ENCODE peak calls at places on chromosomes 11 and 22, in ten cellular contexts. One of them, this sample, is unnamed.

GRCh38 chr22:35661377-35661937 is 13.2 kb downstream of the APOL6 start:
- DNase-seq in lower lobe of right lung: no peak
- DNase-seq in colonic mucosa: no peak
- DNase-seq in fibroblast of mammary gland: no peak
- DNase-seq in ovary: no peak
- DNase-seq in astrocyte of the cerebellum: no peak
- DNase-seq in stomach: no peak
- DNase-seq in pancreas: no peak
- DNase-seq in fibroblast of lung: peak
- DNase-seq in foreskin fibroblast: peak
- DNase-seq in this sample: peak

GRCh38 chr22:50529416-50530279 is at the start of gene TYMP:
- DNase-seq in stomach: peak
- DNase-seq in fibroblast of lung: no peak
- DNase-seq in lower lobe of right lung: peak
- DNase-seq in fibroblast of mammary gland: no peak
- DNase-seq in foreskin fibroblast: peak
- DNase-seq in pancreas: peak
- DNase-seq in ovary: peak
- DNase-seq in astrocyte of the cerebellum: no peak
- DNase-seq in colonic mucosa: peak
- DNase-seq in this sample: no peak

GRCh38 chr11:59573216-59573615 is 42.4 kb downstream of the OSBP start:
- DNase-seq in fibroblast of mammary gland: peak
- DNase-seq in astrocyte of the cerebellum: peak
- DNase-seq in ovary: no peak
- DNase-seq in colonic mucosa: no peak
- DNase-seq in pancreas: no peak
- DNase-seq in fibroblast of lung: peak
- DNase-seq in foreskin fibroblast: peak
- DNase-seq in lower lobe of right lung: no peak
- DNase-seq in stomach: no peak
- DNase-seq in this sample: peak

GRCh38 chr22:44972363-44973083 is 37.3 kb downstream of the PHF21B start:
- DNase-seq in pancreas: no peak
- DNase-seq in ovary: no peak
- DNase-seq in stomach: no peak
- DNase-seq in lower lobe of right lung: no peak
- DNase-seq in foreskin fibroblast: no peak
- DNase-seq in fibroblast of mammary gland: no peak
- DNase-seq in astrocyte of the cerebellum: no peak
- DNase-seq in fibroblast of lung: no peak
- DNase-seq in colonic mucosa: no peak
- DNase-seq in this sample: no peak

GRCh38 chr22:44444341-44445306 is 53.4 kb downstream of the RTL6 start:
- DNase-seq in colonic mucosa: no peak
- DNase-seq in ovary: no peak
- DNase-seq in foreskin fibroblast: no peak
- DNase-seq in stomach: no peak
- DNase-seq in astrocyte of the cerebellum: no peak
- DNase-seq in fibroblast of lung: no peak
- DNase-seq in pancreas: peak
- DNase-seq in fibroblast of mammary gland: no peak
- DNase-seq in lower lobe of right lung: no peak
- DNase-seq in this sample: no peak

GRCh38 chr11:69537126-69537525 is 55.7 kb downstream of the LINC01488 start:
- DNase-seq in foreskin fibroblast: no peak
- DNase-seq in stomach: no peak
- DNase-seq in ovary: no peak
- DNase-seq in colonic mucosa: no peak
- DNase-seq in fibroblast of lung: no peak
- DNase-seq in astrocyte of the cerebellum: no peak
- DNase-seq in fibroblast of mammary gland: no peak
- DNase-seq in lower lobe of right lung: no peak
- DNase-seq in pancreas: peak
- DNase-seq in this sample: no peak

GRCh38 chr11:75768909-75769771 is 562 bp downstream of the DGAT2 start:
- DNase-seq in fibroblast of lung: no peak
- DNase-seq in stomach: no peak
- DNase-seq in fibroblast of mammary gland: no peak
- DNase-seq in ovary: no peak
- DNase-seq in foreskin fibroblast: no peak
- DNase-seq in lower lobe of right lung: no peak
- DNase-seq in colonic mucosa: peak
- DNase-seq in pancreas: no peak
- DNase-seq in astrocyte of the cerebellum: no peak
- DNase-seq in this sample: no peak

GRCh38 chr22:45542001-45542520 is 39.4 kb downstream of the FBLN1 start:
- DNase-seq in fibroblast of mammary gland: no peak
- DNase-seq in stomach: no peak
- DNase-seq in lower lobe of right lung: no peak
- DNase-seq in ovary: no peak
- DNase-seq in astrocyte of the cerebellum: no peak
- DNase-seq in colonic mucosa: no peak
- DNase-seq in pancreas: no peak
- DNase-seq in foreskin fibroblast: no peak
- DNase-seq in fibroblast of lung: no peak
- DNase-seq in this sample: no peak

GRCh38 chr22:24935771-24936483 is 10.6 kb downstream of the LHFPL7 start:
- DNase-seq in fibroblast of mammary gland: no peak
- DNase-seq in colonic mucosa: no peak
- DNase-seq in astrocyte of the cerebellum: no peak
- DNase-seq in fibroblast of lung: no peak
- DNase-seq in foreskin fibroblast: no peak
- DNase-seq in stomach: no peak
- DNase-seq in ovary: no peak
- DNase-seq in pancreas: no peak
- DNase-seq in lower lobe of right lung: no peak
- DNase-seq in this sample: no peak

GRCh38 chr11:126140932-126141291 is 70.5 kb downstream of the RPUSD4 start:
- DNase-seq in foreskin fibroblast: peak
- DNase-seq in pancreas: no peak
- DNase-seq in fibroblast of mammary gland: peak
- DNase-seq in lower lobe of right lung: no peak
- DNase-seq in colonic mucosa: peak
- DNase-seq in astrocyte of the cerebellum: peak
- DNase-seq in fibroblast of lung: peak
- DNase-seq in ovary: peak
- DNase-seq in stomach: peak
- DNase-seq in this sample: peak

GRCh38 chr22:26443901-26444300 is 14.8 kb downstream of the ASPHD2 start:
- DNase-seq in fibroblast of mammary gland: no peak
- DNase-seq in stomach: no peak
- DNase-seq in foreskin fibroblast: no peak
- DNase-seq in fibroblast of lung: no peak
- DNase-seq in astrocyte of the cerebellum: no peak
- DNase-seq in ovary: no peak
- DNase-seq in lower lobe of right lung: no peak
- DNase-seq in colonic mucosa: no peak
- DNase-seq in pancreas: no peak
- DNase-seq in this sample: no peak

GRCh38 chr11:12009617-12010321 is 1.3 kb upstream of the DKK3 start:
- DNase-seq in foreskin fibroblast: no peak
- DNase-seq in lower lobe of right lung: no peak
- DNase-seq in colonic mucosa: no peak
- DNase-seq in fibroblast of lung: no peak
- DNase-seq in astrocyte of the cerebellum: no peak
- DNase-seq in stomach: no peak
- DNase-seq in pancreas: no peak
- DNase-seq in fibroblast of mammary gland: no peak
- DNase-seq in ovary: no peak
- DNase-seq in this sample: no peak

DNA sequence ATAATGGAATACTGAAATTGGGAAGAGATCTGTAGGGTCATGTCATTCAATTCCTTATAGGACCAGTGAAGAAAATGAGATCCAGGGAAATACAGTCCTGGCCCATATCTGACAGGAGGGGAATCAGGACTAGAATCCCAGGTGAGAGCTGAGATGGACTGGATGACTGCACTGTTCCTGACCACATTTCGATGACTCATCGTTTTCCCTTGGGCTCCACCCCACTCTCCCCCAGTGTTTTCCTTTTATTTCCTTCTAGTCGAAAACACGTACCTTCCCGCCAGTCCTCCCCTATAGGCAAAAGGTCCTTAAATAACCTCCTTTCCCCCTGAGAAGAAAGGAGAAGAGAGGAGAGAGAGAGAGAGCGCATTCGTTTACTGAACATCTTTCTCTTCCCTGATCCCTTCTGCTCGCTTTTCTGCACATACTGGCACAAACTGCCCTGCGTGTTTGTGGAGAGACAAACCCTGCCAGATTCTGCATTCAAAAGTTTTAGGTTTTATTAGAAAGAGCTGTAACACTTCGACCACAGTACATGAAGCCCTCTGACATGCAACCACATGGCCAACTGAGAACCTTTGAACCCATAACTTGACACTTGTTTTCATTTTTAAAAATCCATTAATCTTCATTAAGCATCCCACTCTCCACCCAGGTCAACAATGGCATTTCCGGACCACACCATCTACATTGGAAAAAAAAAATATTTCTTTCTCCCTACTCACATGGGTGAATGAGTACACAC is 565.7 kb downstream of the METTL15 start:
- DNase-seq in stomach: no peak
- DNase-seq in foreskin fibroblast: peak
- DNase-seq in fibroblast of mammary gland: peak
- DNase-seq in pancreas: no peak
- DNase-seq in ovary: no peak
- DNase-seq in astrocyte of the cerebellum: no peak
- DNase-seq in lower lobe of right lung: no peak
- DNase-seq in colonic mucosa: no peak
- DNase-seq in fibroblast of lung: no peak
- DNase-seq in this sample: no peak
- H3K4me3 ChIP-seq in stomach: no peak
- H3K4me3 ChIP-seq in foreskin fibroblast: peak
- H3K4me3 ChIP-seq in fibroblast of mammary gland: no peak
- H3K4me3 ChIP-seq in pancreas: no peak
- H3K4me3 ChIP-seq in ovary: no peak
- H3K4me3 ChIP-seq in astrocyte of the cerebellum: no peak
- H3K4me3 ChIP-seq in lower lobe of right lung: no peak
- H3K4me3 ChIP-seq in colonic mucosa: no peak
- H3K4me3 ChIP-seq in fibroblast of lung: no peak
- H3K4me3 ChIP-seq in this sample: no peak

GRCh38 chr11:133413726-133414125 is 118.6 kb downstream of the OPCML start:
- DNase-seq in pancreas: no peak
- DNase-seq in colonic mucosa: no peak
- DNase-seq in ovary: no peak
- DNase-seq in foreskin fibroblast: no peak
- DNase-seq in lower lobe of right lung: no peak
- DNase-seq in fibroblast of mammary gland: no peak
- DNase-seq in astrocyte of the cerebellum: no peak
- DNase-seq in fibroblast of lung: no peak
- DNase-seq in stomach: no peak
- DNase-seq in this sample: no peak

GRCh38 chr11:133414503-133414902 is 117.8 kb downstream of the OPCML start:
- DNase-seq in pancreas: no peak
- DNase-seq in fibroblast of lung: no peak
- DNase-seq in colonic mucosa: no peak
- DNase-seq in fibroblast of mammary gland: no peak
- DNase-seq in stomach: no peak
- DNase-seq in ovary: no peak
- DNase-seq in astrocyte of the cerebellum: no peak
- DNase-seq in foreskin fibroblast: no peak
- DNase-seq in lower lobe of right lung: no peak
- DNase-seq in this sample: no peak

GRCh38 chr11:133418218-133418617 is 114.1 kb downstream of the OPCML start:
- DNase-seq in fibroblast of lung: no peak
- DNase-seq in pancreas: no peak
- DNase-seq in stomach: no peak
- DNase-seq in fibroblast of mammary gland: no peak
- DNase-seq in colonic mucosa: no peak
- DNase-seq in lower lobe of right lung: no peak
- DNase-seq in astrocyte of the cerebellum: no peak
- DNase-seq in ovary: no peak
- DNase-seq in foreskin fibroblast: no peak
- DNase-seq in this sample: no peak
- TF ChIP-seq CTCF in fibroblast of lung: no peak
- TF ChIP-seq CTCF in pancreas: no peak
- TF ChIP-seq CTCF in stomach: no peak
- TF ChIP-seq CTCF in fibroblast of mammary gland: no peak
- TF ChIP-seq CTCF in colonic mucosa: no peak
- TF ChIP-seq CTCF in lower lobe of right lung: no peak
- TF ChIP-seq CTCF in astrocyte of the cerebellum: no peak
- TF ChIP-seq CTCF in ovary: no peak
- TF ChIP-seq CTCF in foreskin fibroblast: no peak
- TF ChIP-seq CTCF in this sample: no peak

GRCh38 chr11:121449626-121450025 is 2.5 kb upstream of the SORL1 start:
- DNase-seq in fibroblast of mammary gland: no peak
- DNase-seq in foreskin fibroblast: no peak
- DNase-seq in colonic mucosa: no peak
- DNase-seq in ovary: no peak
- DNase-seq in pancreas: no peak
- DNase-seq in stomach: no peak
- DNase-seq in astrocyte of the cerebellum: no peak
- DNase-seq in lower lobe of right lung: no peak
- DNase-seq in fibroblast of lung: no peak
- DNase-seq in this sample: no peak
- H3K4me3 ChIP-seq in fibroblast of mammary gland: no peak
- H3K4me3 ChIP-seq in foreskin fibroblast: no peak
- H3K4me3 ChIP-seq in colonic mucosa: no peak
- H3K4me3 ChIP-seq in ovary: no peak
- H3K4me3 ChIP-seq in pancreas: no peak
- H3K4me3 ChIP-seq in stomach: no peak
- H3K4me3 ChIP-seq in astrocyte of the cerebellum: no peak
- H3K4me3 ChIP-seq in lower lobe of right lung: no peak
- H3K4me3 ChIP-seq in fibroblast of lung: no peak
- H3K4me3 ChIP-seq in this sample: no peak

GRCh38 chr22:30299322-30299721 is 10.0 kb upstream of the CASTOR1 start:
- DNase-seq in foreskin fibroblast: no peak
- DNase-seq in lower lobe of right lung: no peak
- DNase-seq in stomach: no peak
- DNase-seq in ovary: no peak
- DNase-seq in colonic mucosa: no peak
- DNase-seq in fibroblast of mammary gland: no peak
- DNase-seq in pancreas: no peak
- DNase-seq in fibroblast of lung: no peak
- DNase-seq in astrocyte of the cerebellum: no peak
- DNase-seq in this sample: no peak

GRCh38 chr22:30296324-30296723 is 7.0 kb upstream of the CASTOR1 start:
- DNase-seq in fibroblast of mammary gland: no peak
- DNase-seq in pancreas: no peak
- DNase-seq in foreskin fibroblast: no peak
- DNase-seq in ovary: no peak
- DNase-seq in lower lobe of right lung: no peak
- DNase-seq in stomach: no peak
- DNase-seq in astrocyte of the cerebellum: no peak
- DNase-seq in colonic mucosa: no peak
- DNase-seq in fibroblast of lung: no peak
- DNase-seq in this sample: no peak

GRCh38 chr22:30297276-30298004 is 8.1 kb upstream of the CASTOR1 start:
- DNase-seq in fibroblast of lung: no peak
- DNase-seq in lower lobe of right lung: no peak
- DNase-seq in stomach: no peak
- DNase-seq in fibroblast of mammary gland: no peak
- DNase-seq in ovary: no peak
- DNase-seq in colonic mucosa: no peak
- DNase-seq in astrocyte of the cerebellum: no peak
- DNase-seq in pancreas: no peak
- DNase-seq in foreskin fibroblast: no peak
- DNase-seq in this sample: no peak

GRCh38 chr22:30296851-30297250 is 7.5 kb upstream of the CASTOR1 start:
- DNase-seq in foreskin fibroblast: no peak
- DNase-seq in fibroblast of lung: no peak
- DNase-seq in ovary: no peak
- DNase-seq in stomach: no peak
- DNase-seq in astrocyte of the cerebellum: no peak
- DNase-seq in lower lobe of right lung: no peak
- DNase-seq in colonic mucosa: no peak
- DNase-seq in pancreas: no peak
- DNase-seq in fibroblast of mammary gland: no peak
- DNase-seq in this sample: no peak

GRCh38 chr22:30298005-30298701 is 8.8 kb upstream of the CASTOR1 start:
- DNase-seq in lower lobe of right lung: peak
- DNase-seq in pancreas: no peak
- DNase-seq in colonic mucosa: peak
- DNase-seq in fibroblast of lung: no peak
- DNase-seq in foreskin fibroblast: no peak
- DNase-seq in astrocyte of the cerebellum: no peak
- DNase-seq in ovary: no peak
- DNase-seq in fibroblast of mammary gland: no peak
- DNase-seq in stomach: peak
- DNase-seq in this sample: no peak
- TF ChIP-seq CTCF in lower lobe of right lung: no peak
- TF ChIP-seq CTCF in pancreas: no peak
- TF ChIP-seq CTCF in colonic mucosa: no peak
- TF ChIP-seq CTCF in fibroblast of lung: no peak
- TF ChIP-seq CTCF in foreskin fibroblast: no peak
- TF ChIP-seq CTCF in astrocyte of the cerebellum: no peak
- TF ChIP-seq CTCF in ovary: no peak
- TF ChIP-seq CTCF in fibroblast of mammary gland: no peak
- TF ChIP-seq CTCF in stomach: no peak
- TF ChIP-seq CTCF in this sample: no peak

This sample was measured in astrocyte of the spinal cord.